ENCODE peak calls at places on chromosomes 13 and 19, in five cellular contexts. O is bronchial epithelial cell, F is breast epithelium, R is HCT116, A is nephron progenitor cell. V is an unnamed sample.

GRCh38 chr13:31614704-31615103 is 124.6 kb upstream of the RXFP2 start:
- DNase-seq in O (no peak), F (no peak), R (no peak), A (no peak), V (no peak)

GRCh38 chr13:110759710-110760109 is 46.2 kb downstream of the ING1 start:
- DNase-seq in O (peak; percentile 59), F (no peak), R (no peak), A (no peak), V (no peak)

GRCh38 chr13:41696163-41697003 is 239.0 kb downstream of the RGCC start:
- DNase-seq in O (peak; percentile 94), F (no peak), R (peak; percentile 61), A (no peak), V (no peak)

GRCh38 chr13:33519561-33520479 is 234.3 kb upstream of the STARD13 start:
- DNase-seq in O (no peak), F (peak; percentile 49), R (no peak), A (no peak), V (no peak)

GRCh38 chr19:14146789-14147216 is 10.4 kb upstream of the ASF1B start:
- DNase-seq in O (peak; percentile 53), F (peak; percentile 81), R (no peak), A (no peak), V (no peak)

GRCh38 chr13:50149143-50149703 is 134.0 kb downstream of the KCNRG start:
- DNase-seq in O (no peak), F (no peak), R (no peak), A (no peak), V (no peak)

GRCh38 chr19:39430675-39431593 is 4.8 kb downstream of the RPS16 start:
- DNase-seq in O (peak; percentile 98), F (no peak), R (peak; percentile 97), A (no peak), V (no peak)

GRCh38 chr13:75181906-75182305 is 300.1 kb downstream of the TBC1D4 start:
- DNase-seq in O (peak; percentile 44), F (no peak), R (no peak), A (no peak), V (no peak)

GRCh38 chr19:10095948-10096614 is 6.4 kb downstream of the ANGPTL6 start:
- DNase-seq in O (peak; percentile 78), F (peak; percentile 84), R (peak; percentile 75), A (peak; percentile 91), V (peak; percentile 79)

GRCh38 chr19:36215276-36216171 is 618 bp downstream of the ZNF146 start:
- DNase-seq in O (peak; percentile 17), F (no peak), R (no peak), A (peak; percentile 11), V (no peak)

GRCh38 chr13:95603887-95604533 is 40.5 kb downstream of the DZIP1 start:
- DNase-seq in O (peak; percentile 80), F (peak; percentile 57), R (no peak), A (no peak), V (no peak)
- TF ChIP-seq CTCF in O (no peak), F (no peak), R (no peak), A (no peak), V (no peak)

GRCh38 chr13:26011996-26012688 is 39.7 kb downstream of the SHISA2 start:
- DNase-seq in O (no peak), F (no peak), R (no peak), A (no peak), V (no peak)

GRCh38 chr13:26007774-26008173 is 44.0 kb downstream of the SHISA2 start:
- DNase-seq in O (no peak), F (no peak), R (no peak), A (no peak), V (no peak)

GRCh38 chr13:26011208-26011573 is 40.6 kb downstream of the SHISA2 start:
- DNase-seq in O (no peak), F (no peak), R (no peak), A (no peak), V (no peak)

GRCh38 chr13:26010487-26011207 is 41.2 kb downstream of the SHISA2 start:
- DNase-seq in O (no peak), F (no peak), R (no peak), A (no peak), V (no peak)

GRCh38 chr13:26007261-26007765 is 44.5 kb downstream of the SHISA2 start:
- DNase-seq in O (no peak), F (no peak), R (no peak), A (no peak), V (no peak)
- TF ChIP-seq CTCF in O (no peak), F (no peak), R (no peak), A (no peak), V (no peak)

GRCh38 chr19:5957132-5957531 is 20.8 kb downstream of the RANBP3 start:
- DNase-seq in O (peak; percentile 58), F (no peak), R (no peak), A (no peak), V (no peak)
- TF ChIP-seq CTCF in O (no peak), F (no peak), R (no peak), A (no peak), V (no peak)

GRCh38 chr19:8148088-8148409 is 1.3 kb downstream of the FBN3 start:
- DNase-seq in O (no peak), F (no peak), R (no peak), A (no peak), V (no peak)

GRCh38 chr19:8150178-8150865 is 930 bp upstream of the FBN3 start:
- DNase-seq in O (no peak), F (no peak), R (no peak), A (no peak), V (no peak)

GRCh38 chr19:8150998-8151397 is 1.6 kb upstream of the FBN3 start:
- DNase-seq in O (no peak), F (no peak), R (no peak), A (no peak), V (no peak)

GRCh38 chr19:8148410-8149231 is 771 bp downstream of the FBN3 start:
- DNase-seq in O (no peak), F (no peak), R (peak; percentile 24), A (peak; percentile 76), V (peak; percentile 68)

DNA sequence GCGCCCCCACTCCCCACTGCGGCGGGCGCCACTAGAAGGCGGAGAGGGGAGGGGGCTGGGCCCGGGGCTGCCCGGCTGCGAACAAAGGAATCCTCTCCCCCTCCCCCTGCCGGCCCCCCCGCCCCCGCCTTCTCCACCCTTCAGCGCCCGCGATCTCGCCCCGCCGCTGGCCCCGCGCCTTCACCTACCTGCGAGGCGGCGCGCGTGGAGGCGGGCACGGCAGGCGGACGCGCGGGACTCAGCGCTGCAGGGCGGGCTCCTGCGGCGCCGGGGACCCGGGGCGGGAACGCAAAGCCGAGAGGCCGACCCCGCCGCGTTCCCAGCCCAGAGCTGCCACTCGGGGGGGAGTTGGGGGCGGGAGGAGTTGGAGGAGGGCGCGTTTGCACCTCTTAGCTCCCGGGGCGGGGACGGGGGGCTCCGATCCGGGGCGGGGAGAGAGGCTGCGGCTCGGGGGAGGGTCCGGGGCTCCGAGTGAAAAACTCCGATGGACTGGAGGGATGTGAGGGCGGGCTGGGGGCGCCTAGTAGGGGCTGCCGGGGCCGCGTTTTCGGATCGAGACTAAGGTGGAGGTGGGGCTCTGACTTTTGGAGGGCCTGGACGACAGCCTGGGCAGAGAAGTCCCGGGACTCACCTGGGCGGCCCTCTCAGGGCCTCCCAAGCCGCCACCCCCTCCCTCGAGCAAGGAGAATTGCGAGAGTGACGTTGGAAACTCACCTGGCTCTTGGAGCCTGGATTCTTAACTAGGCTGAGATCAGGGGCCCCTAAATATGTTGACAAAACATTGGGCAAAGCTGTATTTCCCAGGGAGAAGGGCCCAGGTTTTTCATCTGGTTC is at the start of gene FBN3:
- DNase-seq in O (no peak), F (no peak), R (no peak), A (peak; percentile 72), V (peak; percentile 60)
- TF ChIP-seq CTCF in O (no peak), F (no peak), R (no peak), A (no peak), V (no peak)

GRCh38 chr13:38173403-38173802 is 176.2 kb upstream of the UFM1 start:
- DNase-seq in O (no peak), F (no peak), R (no peak), A (no peak), V (no peak)

GRCh38 chr13:38180100-38180499 is 169.6 kb upstream of the UFM1 start:
- DNase-seq in O (peak; percentile 94), F (no peak), R (no peak), A (no peak), V (no peak)

GRCh38 chr13:38180670-38181069 is 169.0 kb upstream of the UFM1 start:
- DNase-seq in O (no peak), F (no peak), R (no peak), A (no peak), V (no peak)

DNA sequence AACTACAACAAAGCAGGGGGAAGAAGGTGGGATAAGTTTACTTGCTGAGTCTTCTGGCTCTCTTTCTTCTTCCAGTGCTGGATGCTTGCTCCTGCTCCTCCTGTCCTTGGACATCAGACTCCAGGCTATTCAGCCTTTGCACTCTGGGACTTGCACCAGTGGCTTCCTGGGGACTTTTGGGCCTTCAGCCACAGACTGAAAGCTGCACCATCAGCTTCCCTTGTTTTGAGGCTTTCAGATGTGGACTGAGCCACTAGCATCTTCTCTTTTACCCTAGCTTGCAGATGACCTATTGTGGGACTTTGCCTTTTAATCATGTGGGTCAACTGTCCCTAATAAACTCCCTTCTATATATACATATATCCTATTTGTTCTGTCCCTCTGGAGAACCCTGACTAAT is 173.0 kb upstream of the UFM1 start:
- DNase-seq in O (no peak), F (no peak), R (no peak), A (no peak), V (no peak)
- TF ChIP-seq CTCF in O (no peak), F (no peak), R (no peak), A (no peak), V (no peak)

GRCh38 chr19:38384209-38385027 is 3.4 kb downstream of the GGN start:
- DNase-seq in O (no peak), F (no peak), R (no peak), A (no peak), V (no peak)
- TF ChIP-seq CTCF in O (peak; percentile 70), F (no peak), R (peak; percentile 26), A (peak; percentile 28), V (peak; percentile 41)